ENCODE peak calls at places on chromosomes 1 and 21, in four cellular contexts. X is Calu3, L is HCT116, S is naive B cell. W is an unnamed sample.

GRCh38 chr1:228882041-228882784 is 146.9 kb downstream of the RHOU start:
- DNase-seq in X (no peak), L (no peak), S (no peak), W (no peak)

GRCh38 chr1:216600730-216601426 is 122.4 kb downstream of the ESRRG start:
- DNase-seq in X (peak; percentile 78), L (no peak), S (peak; percentile 0), W (no peak)

GRCh38 chr1:96748078-96748477 is 26.5 kb downstream of the PTBP2 start:
- DNase-seq in X (no peak), L (no peak), S (no peak), W (no peak)

GRCh38 chr1:169031566-169032224 is 74.8 kb upstream of the ATP1B1 start:
- DNase-seq in X (no peak), L (no peak), S (no peak), W (no peak)

GRCh38 chr21:31316488-31317169 is 27.4 kb downstream of the TIAM1 start:
- DNase-seq in X (no peak), L (peak; percentile 91), S (no peak), W (no peak)

GRCh38 chr1:107618539-107618938 is 346.4 kb downstream of the VAV3 start:
- DNase-seq in X (no peak), L (no peak), S (no peak), W (no peak)

GRCh38 chr1:46996659-46997281 is 26.7 kb upstream of the CYP4X1 start:
- DNase-seq in X (no peak), L (no peak), S (no peak), W (no peak)

GRCh38 chr1:203440780-203441179 is 34.8 kb upstream of the PRELP start:
- DNase-seq in X (peak; percentile 35), L (no peak), S (no peak), W (no peak)

GRCh38 chr1:118494998-118495397 is 310.0 kb upstream of the SPAG17 start:
- DNase-seq in X (no peak), L (no peak), S (no peak), W (no peak)

GRCh38 chr1:96234299-96234698 is 487.3 kb upstream of the PTBP2 start:
- DNase-seq in X (peak; percentile 78), L (peak; percentile 29), S (no peak), W (no peak)

GRCh38 chr21:44941567-44941966 is 1.7 kb downstream of the SLX9 start:
- DNase-seq in X (no peak), L (no peak), S (no peak), W (no peak)

GRCh38 chr1:32647308-32648134 is 2.8 kb downstream of the ZBTB8OS start:
- DNase-seq in X (no peak), L (no peak), S (no peak), W (no peak)

GRCh38 chr1:21955058-21955457 is 17.9 kb upstream of the HSPG2 start:
- DNase-seq in X (no peak), L (no peak), S (no peak), W (no peak)

GRCh38 chr1:26949926-26950319 is 10.3 kb downstream of the KDF1 start:
- DNase-seq in X (no peak), L (no peak), S (no peak), W (no peak)

GRCh38 chr1:110309139-110309538 is 30.0 kb upstream of the RBM15 start:
- DNase-seq in X (no peak), L (no peak), S (no peak), W (no peak)